ENCODE peak calls at places on chromosomes 11 and 22, in eight cellular contexts. W is naive thymus-derived CD4-positive, alpha-beta T cell; K is dorsolateral prefrontal cortex; Z is SJSA1; R is T-helper 9 cell; B is uterus; Q is iris pigment epithelial cell; A is left kidney. M is an unnamed sample.

GRCh38 chr11:90849278-90849677 is 626.4 kb upstream of the CHORDC1 start:
- DNase-seq in W (no peak), K (no peak), Z (no peak), R (no peak), B (no peak), Q (no peak), A (no peak), M (no peak)

GRCh38 chr11:74462009-74462408 is 5.3 kb downstream of the KCNE3 start:
- DNase-seq in W (no peak), K (peak; percentile 52), Z (no peak), R (no peak), B (peak; percentile 73), Q (peak; percentile 62), A (peak; percentile 35), M (no peak)

GRCh38 chr11:71221851-71222250 is 30.5 kb downstream of the SHANK2 start:
- DNase-seq in W (no peak), K (peak; percentile 20), Z (no peak), R (no peak), B (no peak), Q (no peak), A (no peak), M (no peak)

GRCh38 chr11:38256436-38256835 is 1658.4 kb upstream of the RAG2 start:
- DNase-seq in W (no peak), K (no peak), Z (no peak), R (no peak), B (no peak), Q (no peak), A (no peak), M (no peak)

GRCh38 chr11:118206612-118207031 is 18.2 kb downstream of the JAML start:
- DNase-seq in W (no peak), K (no peak), Z (no peak), R (no peak), B (no peak), Q (no peak), A (peak; percentile 18), M (no peak)

GRCh38 chr11:101707477-101707876 is 123.7 kb upstream of the TRPC6 start:
- DNase-seq in W (no peak), K (no peak), Z (no peak), R (no peak), B (no peak), Q (no peak), A (no peak), M (no peak)

GRCh38 chr11:64059339-64060176 is 23.8 kb downstream of the FLRT1 start:
- DNase-seq in W (no peak), K (no peak), Z (no peak), R (no peak), B (no peak), Q (no peak), A (peak; percentile 67), M (no peak)

GRCh38 chr11:44605965-44606364 is 40.5 kb downstream of the CD82 start:
- DNase-seq in W (no peak), K (no peak), Z (no peak), R (no peak), B (no peak), Q (no peak), A (no peak), M (no peak)

GRCh38 chr11:44875056-44875455 is 75.6 kb downstream of the TP53I11 start:
- DNase-seq in W (no peak), K (no peak), Z (no peak), R (no peak), B (no peak), Q (no peak), A (no peak), M (no peak)

GRCh38 chr11:108666373-108666772 is 1.5 kb downstream of the DDX10 start:
- DNase-seq in W (no peak), K (no peak), Z (no peak), R (no peak), B (no peak), Q (peak; percentile 18), A (no peak), M (no peak)

GRCh38 chr11:2803186-2804057 is 82.2 kb downstream of the CDKN1C start:
- DNase-seq in W (no peak), K (peak; percentile 36), Z (peak; percentile 45), R (no peak), B (peak; percentile 14), Q (no peak), A (no peak), M (no peak)

GRCh38 chr22:45493286-45493771 is 9.4 kb upstream of the FBLN1 start:
- DNase-seq in W (no peak), K (peak; percentile 42), Z (no peak), R (no peak), B (peak; percentile 81), Q (no peak), A (no peak), M (no peak)

GRCh38 chr22:26239561-26239960 is 70.3 kb downstream of the SEZ6L start:
- DNase-seq in W (no peak), K (no peak), Z (no peak), R (no peak), B (no peak), Q (no peak), A (no peak), M (no peak)

GRCh38 chr11:93002380-93002779 is 32.9 kb downstream of the MTNR1B start:
- DNase-seq in W (no peak), K (no peak), Z (no peak), R (no peak), B (no peak), Q (no peak), A (no peak), M (no peak)

GRCh38 chr22:40203568-40203967 is 25.8 kb downstream of the TNRC6B start:
- DNase-seq in W (peak; percentile 71), K (no peak), Z (no peak), R (no peak), B (no peak), Q (no peak), A (no peak), M (no peak)

GRCh38 chr11:3747704-3748103 is 49.6 kb downstream of the NUP98 start:
- DNase-seq in W (no peak), K (no peak), Z (no peak), R (no peak), B (no peak), Q (peak; percentile 91), A (no peak), M (peak; percentile 23)

GRCh38 chr11:106271686-106272085 is 194.2 kb downstream of the AASDHPPT start:
- DNase-seq in W (no peak), K (no peak), Z (no peak), R (no peak), B (no peak), Q (no peak), A (no peak), M (no peak)

GRCh38 chr11:62193954-62194353 is 3.9 kb downstream of the SCGB1D1 start:
- DNase-seq in W (no peak), K (no peak), Z (no peak), R (no peak), B (no peak), Q (peak; percentile 8), A (peak; percentile 75), M (no peak)

GRCh38 chr11:13160302-13160701 is 117.3 kb upstream of the BMAL1 start:
- DNase-seq in W (no peak), K (no peak), Z (no peak), R (no peak), B (no peak), Q (no peak), A (no peak), M (no peak)

GRCh38 chr11:12122083-12122482 is 11.7 kb downstream of the MICAL2 start:
- DNase-seq in W (no peak), K (no peak), Z (no peak), R (no peak), B (no peak), Q (no peak), A (no peak), M (no peak)

GRCh38 chr11:35303596-35304392 is 115.6 kb downstream of the SLC1A2 start:
- DNase-seq in W (no peak), K (no peak), Z (no peak), R (no peak), B (peak; percentile 87), Q (peak; percentile 88), A (no peak), M (peak; percentile 97)

GRCh38 chr11:46527586-46527985 is 66.2 kb downstream of the AMBRA1 start:
- DNase-seq in W (no peak), K (no peak), Z (no peak), R (no peak), B (no peak), Q (no peak), A (no peak), M (no peak)

GRCh38 chr22:42649261-42650056 is at the start of gene CYB5R3:
- DNase-seq in W (peak; percentile 78), K (peak; percentile 88), Z (peak; percentile 90), R (peak; percentile 76), B (peak; percentile 82), Q (peak; percentile 83), A (peak; percentile 94), M (no peak)

GRCh38 chr11:11757871-11758270 is 83.9 kb upstream of the USP47 start:
- DNase-seq in W (no peak), K (no peak), Z (no peak), R (no peak), B (no peak), Q (no peak), A (peak; percentile 36), M (no peak)

GRCh38 chr11:1442163-1442562 is 44.4 kb downstream of the MOB2 start:
- DNase-seq in W (no peak), K (no peak), Z (no peak), R (no peak), B (no peak), Q (peak; percentile 16), A (peak; percentile 58), M (no peak)

GRCh38 chr11:46675288-46675851 is 25.0 kb downstream of the ARHGAP1 start:
- DNase-seq in W (no peak), K (no peak), Z (no peak), R (no peak), B (peak; percentile 76), Q (peak; percentile 62), A (peak; percentile 37), M (peak; percentile 44)

GRCh38 chr11:131530411-131530810 is 160.0 kb downstream of the NTM start:
- DNase-seq in W (no peak), K (peak; percentile 60), Z (no peak), R (no peak), B (no peak), Q (no peak), A (no peak), M (no peak)

GRCh38 chr11:35364101-35364780 is 55.1 kb downstream of the SLC1A2 start:
- DNase-seq in W (no peak), K (peak; percentile 56), Z (peak; percentile 80), R (no peak), B (peak; percentile 87), Q (peak; percentile 94), A (no peak), M (peak; percentile 86)

GRCh38 chr22:40348025-40348658 is 1.8 kb downstream of the ADSL start:
- DNase-seq in W (peak; percentile 77), K (peak; percentile 54), Z (peak; percentile 56), R (peak; percentile 52), B (no peak), Q (peak; percentile 69), A (peak; percentile 59), M (no peak)

GRCh38 chr22:45977003-45977395 is at the start of gene WNT7B:
- DNase-seq in W (no peak), K (no peak), Z (no peak), R (no peak), B (no peak), Q (no peak), A (peak; percentile 68), M (no peak)

GRCh38 chr11:27656806-27657483 is 43.3 kb downstream of the BDNF start:
- DNase-seq in W (no peak), K (no peak), Z (no peak), R (no peak), B (no peak), Q (no peak), A (no peak), M (no peak)

GRCh38 chr11:123405123-123405592 is 24.9 kb upstream of the GRAMD1B start:
- DNase-seq in W (no peak), K (no peak), Z (no peak), R (no peak), B (no peak), Q (no peak), A (peak; percentile 12), M (no peak)

GRCh38 chr11:111440416-111441205 is 61.5 kb upstream of the POU2AF1 start:
- DNase-seq in W (no peak), K (no peak), Z (no peak), R (no peak), B (no peak), Q (no peak), A (no peak), M (no peak)

GRCh38 chr11:82775736-82776346 is 42.2 kb upstream of the FAM181B start:
- DNase-seq in W (peak; percentile 15), K (no peak), Z (peak; percentile 48), R (no peak), B (no peak), Q (peak; percentile 54), A (no peak), M (peak; percentile 4)